ENCODE peak calls at places on chromosomes 12 and 14, in seven cellular contexts. B, K, M, L, E, F and D are unnamed samples.
A peak's percentile ranks its signal among the peaks of the same experiment; 100 is the strongest.

GRCh38 chr12:67720383-67720856 is 71.9 kb downstream of the DYRK2 start:
- DNase-seq in B (no peak), K (no peak), M (peak; percentile 53), L (peak; percentile 35), E (peak; percentile 70), F (no peak), D (peak; percentile 17)

GRCh38 chr12:79420146-79420618 is 270.6 kb downstream of the PAWR start:
- DNase-seq in B (no peak), K (peak; percentile 93), M (peak; percentile 82), L (peak; percentile 80), E (no peak), F (no peak), D (peak; percentile 37)

GRCh38 chr12:110135012-110135411 is 10.9 kb downstream of the IFT81 start:
- DNase-seq in B (no peak), K (no peak), M (peak; percentile 73), L (no peak), E (no peak), F (no peak), D (peak; percentile 28)

GRCh38 chr12:30990316-30990715 is 63.8 kb downstream of the TSPAN11 start:
- DNase-seq in B (no peak), K (no peak), M (no peak), L (no peak), E (no peak), F (no peak), D (no peak)

GRCh38 chr14:22887260-22887989 is 4.4 kb downstream of the REM2 start:
- DNase-seq in B (peak; percentile 76), K (no peak), M (peak; percentile 91), L (peak; percentile 87), E (no peak), F (peak; percentile 64), D (peak; percentile 50)

GRCh38 chr12:40168868-40169267 is 55.9 kb upstream of the LRRK2 start:
- DNase-seq in B (no peak), K (no peak), M (no peak), L (no peak), E (no peak), F (no peak), D (no peak)

GRCh38 chr12:96587691-96588090 is 98.3 kb downstream of the CFAP54 start:
- DNase-seq in B (no peak), K (peak; percentile 4), M (no peak), L (no peak), E (no peak), F (no peak), D (no peak)

GRCh38 chr12:56087220-56087619 is 7.3 kb downstream of the ERBB3 start:
- DNase-seq in B (no peak), K (no peak), M (peak; percentile 45), L (no peak), E (peak; percentile 93), F (no peak), D (no peak)

GRCh38 chr14:104563742-104564615 is 15.6 kb upstream of the C14orf180 start:
- DNase-seq in B (peak; percentile 78), K (peak; percentile 62), M (peak; percentile 77), L (peak; percentile 84), E (peak; percentile 78), F (peak; percentile 46), D (peak; percentile 56)

GRCh38 chr12:125159687-125160086 is 94.5 kb downstream of the AACS start:
- DNase-seq in B (no peak), K (no peak), M (no peak), L (no peak), E (no peak), F (no peak), D (peak; percentile 47)

GRCh38 chr14:53549956-53550355 is 396.8 kb upstream of the DDHD1 start:
- DNase-seq in B (no peak), K (peak; percentile 96), M (no peak), L (no peak), E (no peak), F (no peak), D (no peak)

GRCh38 chr14:90513151-90514014 is 116.6 kb downstream of the CALM1 start:
- DNase-seq in B (no peak), K (no peak), M (peak; percentile 73), L (peak; percentile 91), E (peak; percentile 91), F (no peak), D (no peak)

GRCh38 chr12:64781374-64782029 is 22.3 kb upstream of the GNS start:
- DNase-seq in B (no peak), K (peak; percentile 36), M (no peak), L (no peak), E (no peak), F (peak; percentile 22), D (peak; percentile 22)

GRCh38 chr12:80648866-80649265 is 58.6 kb upstream of the MYF6 start:
- DNase-seq in B (no peak), K (peak; percentile 19), M (no peak), L (no peak), E (no peak), F (no peak), D (no peak)

GRCh38 chr14:103733651-103734050 is 18.0 kb downstream of the ZFYVE21 start:
- DNase-seq in B (peak; percentile 13), K (no peak), M (no peak), L (no peak), E (no peak), F (no peak), D (no peak)

GRCh38 chr12:18886962-18887361 is 149.0 kb downstream of the CAPZA3 start:
- DNase-seq in B (no peak), K (no peak), M (no peak), L (no peak), E (no peak), F (no peak), D (no peak)

GRCh38 chr14:103296007-103296406 is 38.0 kb upstream of the EIF5 start:
- DNase-seq in B (no peak), K (peak; percentile 23), M (peak; percentile 48), L (peak; percentile 51), E (no peak), F (no peak), D (no peak)

GRCh38 chr12:85794551-85794950 is 41.7 kb downstream of the RASSF9 start:
- DNase-seq in B (no peak), K (no peak), M (no peak), L (no peak), E (no peak), F (no peak), D (no peak)

GRCh38 chr12:50597200-50598195 is 92.7 kb downstream of the DIP2B start:
- DNase-seq in B (no peak), K (peak; percentile 80), M (peak; percentile 68), L (no peak), E (no peak), F (peak; percentile 27), D (peak; percentile 83)

GRCh38 chr12:51442324-51442723 is 17.7 kb downstream of the SLC4A8 start:
- DNase-seq in B (no peak), K (no peak), M (no peak), L (peak; percentile 49), E (no peak), F (no peak), D (no peak)

GRCh38 chr14:95597784-95598204 is 62.9 kb downstream of the GLRX5 start:
- DNase-seq in B (no peak), K (no peak), M (no peak), L (peak; percentile 71), E (no peak), F (no peak), D (peak; percentile 36)

GRCh38 chr12:41364211-41364610 is 176.1 kb downstream of the PDZRN4 start:
- DNase-seq in B (no peak), K (no peak), M (no peak), L (no peak), E (no peak), F (no peak), D (no peak)

GRCh38 chr14:79415726-79416125 is 795.6 kb downstream of the DIO2 start:
- DNase-seq in B (no peak), K (no peak), M (no peak), L (no peak), E (no peak), F (no peak), D (no peak)

GRCh38 chr14:21039585-21040369 is 2.4 kb upstream of the RNASE7 start:
- DNase-seq in B (peak; percentile 70), K (peak; percentile 46), M (peak; percentile 63), L (peak; percentile 83), E (peak; percentile 56), F (peak; percentile 24), D (peak; percentile 68)

GRCh38 chr14:101072945-101073597 is 169.5 kb upstream of the RTL1 start:
- DNase-seq in B (peak; percentile 71), K (peak; percentile 99), M (peak; percentile 97), L (peak; percentile 97), E (no peak), F (peak; percentile 16), D (peak; percentile 83)

GRCh38 chr12:25135531-25136154 is 59.3 kb downstream of the DNAI7 start:
- DNase-seq in B (no peak), K (no peak), M (no peak), L (no peak), E (no peak), F (no peak), D (peak; percentile 10)

GRCh38 chr12:33825986-33826602 is 196.2 kb upstream of the ALG10 start:
- DNase-seq in B (no peak), K (no peak), M (no peak), L (no peak), E (no peak), F (no peak), D (no peak)

GRCh38 chr12:12147111-12147510 is 76.4 kb downstream of the BCL2L14 start:
- DNase-seq in B (no peak), K (peak; percentile 84), M (no peak), L (no peak), E (no peak), F (no peak), D (no peak)
- H3K9me3 ChIP-seq in B (no peaks in the 10 kb centered on the region), K (no peaks in the 10 kb centered on the region), M (no peaks in the 10 kb centered on the region), L (no peaks in the 10 kb centered on the region), E (no peaks in the 10 kb centered on the region), F (no peaks in the 10 kb centered on the region), D (no peaks in the 10 kb centered on the region)

DNA sequence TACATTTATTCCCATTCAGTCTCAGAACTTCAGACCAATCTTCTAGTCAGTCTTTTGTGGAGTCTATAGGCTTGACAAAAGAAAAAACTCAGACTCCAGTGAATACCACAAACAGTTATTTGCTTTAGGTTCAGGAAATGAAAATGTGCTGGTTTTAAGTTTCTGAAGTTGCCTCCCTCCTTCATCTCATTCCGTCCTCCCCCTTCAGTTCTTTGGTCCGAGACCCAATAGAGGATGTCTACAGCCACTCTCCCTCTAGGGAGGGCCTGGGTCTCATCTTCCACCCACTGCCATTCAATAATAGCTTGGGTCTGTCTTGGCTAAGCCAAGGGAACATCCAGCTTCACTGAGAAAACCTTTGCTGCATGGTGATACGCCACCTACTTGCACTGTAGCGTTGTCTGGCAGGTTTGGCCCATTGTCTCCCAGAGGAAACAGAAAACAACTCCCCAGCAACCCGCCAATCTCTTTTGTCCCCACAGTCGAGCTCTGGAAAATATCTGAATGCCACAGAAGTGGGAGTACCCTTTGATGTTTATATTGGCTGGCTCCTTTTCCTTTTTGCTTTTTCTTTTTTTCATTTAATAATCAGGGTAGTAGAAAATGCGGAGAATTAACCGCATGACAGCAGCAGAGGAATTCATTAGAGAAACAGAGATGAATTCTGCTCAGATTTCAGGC is 380.0 kb downstream of the RAD51B start:
- DNase-seq in B (peak; percentile 51), K (peak; percentile 97), M (no peak), L (no peak), E (peak; percentile 34), F (no peak), D (peak; percentile 27)
- H3K4me3 ChIP-seq in B (no peak overlapping the region), K (peak overlapping the region; percentile 19), M (no peak overlapping the region), L (no peak overlapping the region), E (no peak overlapping the region), F (no peak overlapping the region), D (no peak overlapping the region)

GRCh38 chr12:107826276-107826675 is 51.8 kb downstream of the ASCL4 start:
- DNase-seq in B (no peak), K (no peak), M (no peak), L (no peak), E (no peak), F (no peak), D (no peak)
- H3K9me3 ChIP-seq in B (peaks cover 3% of the 10 kb centered on the region), K (no peaks in the 10 kb centered on the region), M (peaks cover 18% of the 10 kb centered on the region), L (peaks cover 3% of the 10 kb centered on the region), E (peaks cover 6% of the 10 kb centered on the region), F (peaks cover 9% of the 10 kb centered on the region), D (no peaks in the 10 kb centered on the region)

GRCh38 chr12:45148619-45149018 is 67.3 kb upstream of the ANO6 start:
- DNase-seq in B (no peak), K (no peak), M (no peak), L (no peak), E (no peak), F (no peak), D (no peak)
- H3K4me3 ChIP-seq in B (no peak overlapping the region), K (no peak overlapping the region), M (no peak overlapping the region), L (no peak overlapping the region), E (no peak overlapping the region), F (no peak overlapping the region), D (no peak overlapping the region)